ENCODE peak calls at places on chromosome 2, in ten cellular contexts. One of them, this sample, is unnamed.

GRCh38 chr2:23381084-23381483 is 3.9 kb upstream of the KLHL29 start:
- DNase-seq in IMR-90: peak; percentile 77
- DNase-seq in spleen: no peak
- DNase-seq in Peyer's patch: no peak
- DNase-seq in SJSA1: peak; percentile 62
- DNase-seq in thyroid gland: peak; percentile 65
- DNase-seq in GM06990: no peak
- DNase-seq in Karpas-422: peak; percentile 62
- DNase-seq in psoas muscle: peak; percentile 77
- DNase-seq in neural progenitor cell: no peak
- DNase-seq in this sample: peak; percentile 68

GRCh38 chr2:239600194-239600593 is 199.4 kb upstream of the HDAC4 start:
- DNase-seq in IMR-90: no peak
- DNase-seq in spleen: peak; percentile 54
- DNase-seq in Peyer's patch: peak; percentile 3
- DNase-seq in SJSA1: no peak
- DNase-seq in thyroid gland: no peak
- DNase-seq in GM06990: no peak
- DNase-seq in Karpas-422: no peak
- DNase-seq in psoas muscle: peak; percentile 26
- DNase-seq in neural progenitor cell: no peak
- DNase-seq in this sample: no peak

GRCh38 chr2:54471221-54471711 is 15.1 kb downstream of the SPTBN1 start:
- DNase-seq in IMR-90: peak; percentile 81
- DNase-seq in spleen: no peak
- DNase-seq in Peyer's patch: no peak
- DNase-seq in SJSA1: peak; percentile 52
- DNase-seq in thyroid gland: peak; percentile 78
- DNase-seq in GM06990: peak; percentile 67
- DNase-seq in Karpas-422: peak; percentile 50
- DNase-seq in psoas muscle: no peak
- DNase-seq in neural progenitor cell: no peak
- DNase-seq in this sample: peak; percentile 90

GRCh38 chr2:8882094-8882493 is 44.7 kb upstream of the KIDINS220 start:
- DNase-seq in IMR-90: peak; percentile 26
- DNase-seq in spleen: no peak
- DNase-seq in Peyer's patch: no peak
- DNase-seq in SJSA1: no peak
- DNase-seq in thyroid gland: no peak
- DNase-seq in GM06990: no peak
- DNase-seq in Karpas-422: peak; percentile 78
- DNase-seq in psoas muscle: no peak
- DNase-seq in neural progenitor cell: peak; percentile 77
- DNase-seq in this sample: peak; percentile 43

GRCh38 chr2:71672640-71673401 is 219.5 kb downstream of the DYSF start:
- DNase-seq in IMR-90: no peak
- DNase-seq in spleen: peak; percentile 71
- DNase-seq in Peyer's patch: no peak
- DNase-seq in SJSA1: no peak
- DNase-seq in thyroid gland: no peak
- DNase-seq in GM06990: no peak
- DNase-seq in Karpas-422: no peak
- DNase-seq in psoas muscle: no peak
- DNase-seq in neural progenitor cell: no peak
- DNase-seq in this sample: no peak

GRCh38 chr2:19881866-19882265 is 19.9 kb downstream of the TTC32 start:
- DNase-seq in IMR-90: no peak
- DNase-seq in spleen: no peak
- DNase-seq in Peyer's patch: no peak
- DNase-seq in SJSA1: no peak
- DNase-seq in thyroid gland: no peak
- DNase-seq in GM06990: no peak
- DNase-seq in Karpas-422: no peak
- DNase-seq in psoas muscle: no peak
- DNase-seq in neural progenitor cell: no peak
- DNase-seq in this sample: no peak

GRCh38 chr2:135043345-135043744 is 3.9 kb downstream of the MAP3K19 start:
- DNase-seq in IMR-90: no peak
- DNase-seq in spleen: no peak
- DNase-seq in Peyer's patch: no peak
- DNase-seq in SJSA1: no peak
- DNase-seq in thyroid gland: no peak
- DNase-seq in GM06990: no peak
- DNase-seq in Karpas-422: peak; percentile 73
- DNase-seq in psoas muscle: no peak
- DNase-seq in neural progenitor cell: no peak
- DNase-seq in this sample: no peak

GRCh38 chr2:54657664-54658083 is 65.8 kb upstream of the EML6 start:
- DNase-seq in IMR-90: peak; percentile 39
- DNase-seq in spleen: peak; percentile 80
- DNase-seq in Peyer's patch: peak; percentile 61
- DNase-seq in SJSA1: no peak
- DNase-seq in thyroid gland: peak; percentile 65
- DNase-seq in GM06990: no peak
- DNase-seq in Karpas-422: peak; percentile 87
- DNase-seq in psoas muscle: peak; percentile 72
- DNase-seq in neural progenitor cell: peak; percentile 69
- DNase-seq in this sample: no peak

GRCh38 chr2:241724259-241724974 is 10.0 kb upstream of the D2HGDH start:
- DNase-seq in IMR-90: no peak
- DNase-seq in spleen: no peak
- DNase-seq in Peyer's patch: no peak
- DNase-seq in SJSA1: no peak
- DNase-seq in thyroid gland: no peak
- DNase-seq in GM06990: no peak
- DNase-seq in Karpas-422: peak; percentile 56
- DNase-seq in psoas muscle: no peak
- DNase-seq in neural progenitor cell: no peak
- DNase-seq in this sample: no peak

GRCh38 chr2:25252291-25253152 is 84.1 kb upstream of the POMC start:
- DNase-seq in IMR-90: peak; percentile 14
- DNase-seq in spleen: peak; percentile 91
- DNase-seq in Peyer's patch: peak; percentile 84
- DNase-seq in SJSA1: peak; percentile 45
- DNase-seq in thyroid gland: peak; percentile 80
- DNase-seq in GM06990: no peak
- DNase-seq in Karpas-422: no peak
- DNase-seq in psoas muscle: peak; percentile 70
- DNase-seq in neural progenitor cell: peak; percentile 98
- DNase-seq in this sample: peak; percentile 68

GRCh38 chr2:17515652-17516051 is 2.6 kb downstream of the RAD51AP2 start:
- DNase-seq in IMR-90: no peak
- DNase-seq in spleen: no peak
- DNase-seq in Peyer's patch: no peak
- DNase-seq in SJSA1: no peak
- DNase-seq in thyroid gland: no peak
- DNase-seq in GM06990: peak; percentile 33
- DNase-seq in Karpas-422: peak; percentile 49
- DNase-seq in psoas muscle: no peak
- DNase-seq in neural progenitor cell: no peak
- DNase-seq in this sample: peak; percentile 21

GRCh38 chr2:232791518-232791917 is 15.2 kb upstream of the KCNJ13 start:
- DNase-seq in IMR-90: no peak
- DNase-seq in spleen: no peak
- DNase-seq in Peyer's patch: no peak
- DNase-seq in SJSA1: no peak
- DNase-seq in thyroid gland: no peak
- DNase-seq in GM06990: no peak
- DNase-seq in Karpas-422: no peak
- DNase-seq in psoas muscle: no peak
- DNase-seq in neural progenitor cell: no peak
- DNase-seq in this sample: no peak

GRCh38 chr2:232789067-232789466 is 12.7 kb upstream of the KCNJ13 start:
- DNase-seq in IMR-90: no peak
- DNase-seq in spleen: no peak
- DNase-seq in Peyer's patch: no peak
- DNase-seq in SJSA1: no peak
- DNase-seq in thyroid gland: no peak
- DNase-seq in GM06990: no peak
- DNase-seq in Karpas-422: no peak
- DNase-seq in psoas muscle: no peak
- DNase-seq in neural progenitor cell: no peak
- DNase-seq in this sample: no peak

GRCh38 chr2:232793271-232793670 is 16.9 kb upstream of the KCNJ13 start:
- DNase-seq in IMR-90: no peak
- DNase-seq in spleen: no peak
- DNase-seq in Peyer's patch: no peak
- DNase-seq in SJSA1: no peak
- DNase-seq in thyroid gland: no peak
- DNase-seq in GM06990: no peak
- DNase-seq in Karpas-422: no peak
- DNase-seq in psoas muscle: no peak
- DNase-seq in neural progenitor cell: peak; percentile 74
- DNase-seq in this sample: no peak

GRCh38 chr2:232783278-232783677 is 6.9 kb upstream of the KCNJ13 start:
- DNase-seq in IMR-90: no peak
- DNase-seq in spleen: no peak
- DNase-seq in Peyer's patch: no peak
- DNase-seq in SJSA1: no peak
- DNase-seq in thyroid gland: no peak
- DNase-seq in GM06990: no peak
- DNase-seq in Karpas-422: no peak
- DNase-seq in psoas muscle: no peak
- DNase-seq in neural progenitor cell: no peak
- DNase-seq in this sample: no peak

GRCh38 chr2:232787806-232788205 is 11.4 kb upstream of the KCNJ13 start:
- DNase-seq in IMR-90: no peak
- DNase-seq in spleen: no peak
- DNase-seq in Peyer's patch: no peak
- DNase-seq in SJSA1: no peak
- DNase-seq in thyroid gland: no peak
- DNase-seq in GM06990: no peak
- DNase-seq in Karpas-422: no peak
- DNase-seq in psoas muscle: no peak
- DNase-seq in neural progenitor cell: no peak
- DNase-seq in this sample: no peak
- H3K36me3 ChIP-seq in IMR-90: peaks cover 20% of the 10 kb centered on the region
- H3K36me3 ChIP-seq in spleen: peaks cover 83% of the 10 kb centered on the region
- H3K36me3 ChIP-seq in Peyer's patch: no peaks in the 10 kb centered on the region
- H3K36me3 ChIP-seq in SJSA1: peaks cover 62% of the 10 kb centered on the region
- H3K36me3 ChIP-seq in thyroid gland: peaks cover 21% of the 10 kb centered on the region
- H3K36me3 ChIP-seq in GM06990: peaks cover 12% of the 10 kb centered on the region
- H3K36me3 ChIP-seq in Karpas-422: peaks cover 34% of the 10 kb centered on the region
- H3K36me3 ChIP-seq in psoas muscle: peaks cover 78% of the 10 kb centered on the region
- H3K36me3 ChIP-seq in neural progenitor cell: peaks cover 8% of the 10 kb centered on the region
- H3K36me3 ChIP-seq in this sample: no peaks in the 10 kb centered on the region

GRCh38 chr2:171248205-171248662 is 87.5 kb upstream of the TLK1 start:
- DNase-seq in IMR-90: no peak
- DNase-seq in spleen: no peak
- DNase-seq in Peyer's patch: no peak
- DNase-seq in SJSA1: no peak
- DNase-seq in thyroid gland: no peak
- DNase-seq in GM06990: peak; percentile 32
- DNase-seq in Karpas-422: no peak
- DNase-seq in psoas muscle: no peak
- DNase-seq in neural progenitor cell: no peak
- DNase-seq in this sample: no peak

GRCh38 chr2:171247741-171248140 is 87.0 kb upstream of the TLK1 start:
- DNase-seq in IMR-90: no peak
- DNase-seq in spleen: no peak
- DNase-seq in Peyer's patch: no peak
- DNase-seq in SJSA1: no peak
- DNase-seq in thyroid gland: no peak
- DNase-seq in GM06990: no peak
- DNase-seq in Karpas-422: no peak
- DNase-seq in psoas muscle: no peak
- DNase-seq in neural progenitor cell: no peak
- DNase-seq in this sample: no peak

GRCh38 chr2:171241771-171242170 is 81.1 kb upstream of the TLK1 start:
- DNase-seq in IMR-90: no peak
- DNase-seq in spleen: no peak
- DNase-seq in Peyer's patch: no peak
- DNase-seq in SJSA1: no peak
- DNase-seq in thyroid gland: no peak
- DNase-seq in GM06990: no peak
- DNase-seq in Karpas-422: no peak
- DNase-seq in psoas muscle: no peak
- DNase-seq in neural progenitor cell: no peak
- DNase-seq in this sample: no peak

GRCh38 chr2:171244466-171244969 is 83.8 kb upstream of the TLK1 start:
- DNase-seq in IMR-90: peak; percentile 87
- DNase-seq in spleen: no peak
- DNase-seq in Peyer's patch: no peak
- DNase-seq in SJSA1: no peak
- DNase-seq in thyroid gland: no peak
- DNase-seq in GM06990: no peak
- DNase-seq in Karpas-422: no peak
- DNase-seq in psoas muscle: no peak
- DNase-seq in neural progenitor cell: no peak
- DNase-seq in this sample: peak; percentile 43

GRCh38 chr2:171244970-171245782 is 84.5 kb upstream of the TLK1 start:
- DNase-seq in IMR-90: peak; percentile 44
- DNase-seq in spleen: no peak
- DNase-seq in Peyer's patch: no peak
- DNase-seq in SJSA1: no peak
- DNase-seq in thyroid gland: no peak
- DNase-seq in GM06990: no peak
- DNase-seq in Karpas-422: peak; percentile 46
- DNase-seq in psoas muscle: no peak
- DNase-seq in neural progenitor cell: no peak
- DNase-seq in this sample: peak; percentile 30
- H3K4me3 ChIP-seq in IMR-90: no peak overlapping the region
- H3K4me3 ChIP-seq in spleen: no peak overlapping the region
- H3K4me3 ChIP-seq in Peyer's patch: no peak overlapping the region
- H3K4me3 ChIP-seq in SJSA1: no peak overlapping the region
- H3K4me3 ChIP-seq in thyroid gland: no peak overlapping the region
- H3K4me3 ChIP-seq in GM06990: no peak overlapping the region
- H3K4me3 ChIP-seq in Karpas-422: no peak overlapping the region
- H3K4me3 ChIP-seq in psoas muscle: no peak overlapping the region
- H3K4me3 ChIP-seq in neural progenitor cell: no peak overlapping the region
- H3K4me3 ChIP-seq in this sample: no peak overlapping the region

DNA sequence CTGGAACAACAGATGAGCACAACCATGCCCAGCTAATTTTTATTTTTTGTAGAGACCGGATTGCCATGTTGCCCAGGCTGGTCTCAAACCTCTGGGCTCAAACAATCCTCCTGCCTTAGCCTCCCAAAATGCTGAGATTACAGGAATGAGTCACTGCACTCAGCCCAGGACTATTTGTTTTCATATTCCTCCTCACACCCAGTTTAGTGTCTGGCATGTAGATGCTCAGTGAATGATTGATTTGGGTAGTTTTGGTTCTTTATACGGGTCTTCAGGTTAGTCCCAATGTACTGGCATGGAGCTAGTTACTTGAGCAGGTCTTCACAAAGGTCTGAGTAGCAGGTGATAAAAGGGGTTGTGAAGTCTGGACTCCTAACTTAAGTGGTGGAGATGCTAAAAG is 6.2 kb downstream of the EIF2B4 start:
- DNase-seq in IMR-90: no peak
- DNase-seq in spleen: no peak
- DNase-seq in Peyer's patch: no peak
- DNase-seq in SJSA1: no peak
- DNase-seq in thyroid gland: no peak
- DNase-seq in GM06990: no peak
- DNase-seq in Karpas-422: no peak
- DNase-seq in psoas muscle: no peak
- DNase-seq in neural progenitor cell: no peak
- DNase-seq in this sample: no peak
- H3K36me3 ChIP-seq in IMR-90: peaks cover 39% of the 10 kb centered on the region
- H3K36me3 ChIP-seq in spleen: peaks cover 59% of the 10 kb centered on the region
- H3K36me3 ChIP-seq in Peyer's patch: peaks cover 4% of the 10 kb centered on the region
- H3K36me3 ChIP-seq in SJSA1: peaks cover 65% of the 10 kb centered on the region
- H3K36me3 ChIP-seq in thyroid gland: peaks cover 39% of the 10 kb centered on the region
- H3K36me3 ChIP-seq in GM06990: peaks cover 12% of the 10 kb centered on the region
- H3K36me3 ChIP-seq in Karpas-422: peaks cover 36% of the 10 kb centered on the region
- H3K36me3 ChIP-seq in psoas muscle: peaks cover 58% of the 10 kb centered on the region
- H3K36me3 ChIP-seq in neural progenitor cell: peaks cover 4% of the 10 kb centered on the region
- H3K36me3 ChIP-seq in this sample: peaks cover 24% of the 10 kb centered on the region

GRCh38 chr2:157444643-157445040 is 753 bp upstream of the CYTIP start:
- DNase-seq in IMR-90: no peak
- DNase-seq in spleen: peak; percentile 71
- DNase-seq in Peyer's patch: peak; percentile 62
- DNase-seq in SJSA1: no peak
- DNase-seq in thyroid gland: no peak
- DNase-seq in GM06990: no peak
- DNase-seq in Karpas-422: peak; percentile 67
- DNase-seq in psoas muscle: no peak
- DNase-seq in neural progenitor cell: no peak
- DNase-seq in this sample: no peak
- H3K4me3 ChIP-seq in IMR-90: no peak overlapping the region
- H3K4me3 ChIP-seq in spleen: peak overlapping the region; percentile 52
- H3K4me3 ChIP-seq in Peyer's patch: peak overlapping the region; percentile 51
- H3K4me3 ChIP-seq in SJSA1: no peak overlapping the region
- H3K4me3 ChIP-seq in thyroid gland: no peak overlapping the region
- H3K4me3 ChIP-seq in GM06990: peak overlapping the region; percentile 90
- H3K4me3 ChIP-seq in Karpas-422: peak overlapping the region; percentile 80
- H3K4me3 ChIP-seq in psoas muscle: no peak overlapping the region
- H3K4me3 ChIP-seq in neural progenitor cell: no peak overlapping the region
- H3K4me3 ChIP-seq in this sample: no peak overlapping the region